ENCODE peak calls at places on chromosomes 13 and 19, in four cellular contexts. B, D, L and W are unnamed samples.

GRCh38 chr13:28558567-28558966 is 63.6 kb upstream of the FLT1 start:
- DNase-seq in B (no peak), D (no peak), L (no peak), W (no peak)

GRCh38 chr13:111850458-111850857 is 216.5 kb upstream of the SOX1 start:
- DNase-seq in D (no peak), B (no peak), L (no peak), W (no peak)

GRCh38 chr13:50842711-50843255 is 709 bp downstream of the DLEU7 start:
- DNase-seq in D (peak), B (no peak), L (no peak), W (no peak)

GRCh38 chr19:29293292-29293691 is 80.3 kb upstream of the UQCRFS1 start:
- DNase-seq in D (no peak), B (no peak), L (no peak), W (no peak)

GRCh38 chr19:33302974-33303790 is 848 bp upstream of the CEBPA start:
- DNase-seq in D (peak), L (peak), B (no peak), W (peak)

GRCh38 chr19:55446060-55446459 is 3.0 kb upstream of the SHISA7 start:
- DNase-seq in B (no peak), L (no peak), D (no peak), W (no peak)

GRCh38 chr13:113123226-113124150 is 889 bp downstream of the F10 start:
- DNase-seq in B (no peak), D (peak), L (no peak), W (no peak)

GRCh38 chr19:48064509-48064908 is 20.6 kb upstream of the CABP5 start:
- DNase-seq in D (no peak), L (peak), B (no peak), W (no peak)

GRCh38 chr13:48318714-48319457 is 15.3 kb downstream of the RB1 start:
- DNase-seq in B (no peak), D (no peak), L (no peak), W (no peak)

GRCh38 chr19:6667114-6667627 is 2.8 kb downstream of the TNFSF14 start:
- DNase-seq in B (no peak), L (no peak), D (no peak), W (no peak)

GRCh38 chr13:91836554-91836953 is 438.1 kb downstream of the GPC5 start:
- DNase-seq in L (no peak), B (no peak), D (no peak), W (no peak)

GRCh38 chr13:26255717-26256277 is 1.9 kb downstream of the CDK8 start:
- DNase-seq in D (no peak), B (no peak), L (no peak), W (no peak)

GRCh38 chr13:43528992-43529391 is 257.8 kb downstream of the ENOX1 start:
- DNase-seq in L (no peak), B (no peak), D (no peak), W (no peak)

GRCh38 chr13:44974056-44974798 is 15.0 kb downstream of the NUFIP1 start:
- DNase-seq in B (no peak), D (no peak), L (no peak), W (no peak)

GRCh38 chr13:99297330-99297729 is 9.9 kb downstream of the GPR183 start:
- DNase-seq in D (no peak), B (no peak), L (no peak), W (no peak)

GRCh38 chr19:43465468-43466120 is at the start of gene LYPD3:
- DNase-seq in B (no peak), D (no peak), L (no peak), W (no peak)